ENCODE peak calls at places on chromosomes 12 and 14, in nine cellular contexts. U is A549, M is stomach, F is suprapubic skin, X is ovary, L is transverse colon, G is K562, H is HepG2, I is tibial nerve. K is an unnamed sample.

GRCh38 chr12:117073611-117074010 is 25.6 kb downstream of the TESC start:
- DNase-seq in L (no peak), M (no peak), X (peak; percentile 33), U (no peak), F (no peak), G (no peak), I (no peak), H (no peak), K (no peak)

GRCh38 chr12:5123921-5124320 is 80.2 kb downstream of the KCNA5 start:
- DNase-seq in G (no peak), U (no peak), H (no peak), F (no peak), I (no peak), M (no peak), L (no peak), X (no peak), K (no peak)

GRCh38 chr12:2679816-2680675 is 114.7 kb upstream of the FKBP4 start:
- DNase-seq in F (peak; percentile 52), U (no peak), H (no peak), I (no peak), G (no peak), X (no peak), M (no peak), L (no peak), K (no peak)

GRCh38 chr12:100576311-100577036 is 3.0 kb downstream of the GAS2L3 start:
- DNase-seq in X (no peak), U (peak; percentile 28), H (no peak), L (no peak), M (no peak), F (no peak), I (no peak), G (no peak), K (no peak)

GRCh38 chr12:117789195-117789912 is 179.4 kb downstream of the KSR2 start:
- DNase-seq in U (no peak), M (no peak), I (no peak), X (no peak), H (no peak), G (no peak), L (no peak), F (no peak), K (no peak)

GRCh38 chr14:26191666-26192065 is 406.2 kb downstream of the NOVA1 start:
- DNase-seq in L (no peak), I (no peak), M (no peak), H (no peak), X (no peak), U (no peak), F (no peak), G (no peak), K (no peak)

GRCh38 chr12:89353188-89353822 is 1.0 kb upstream of the DUSP6 start:
- DNase-seq in F (peak; percentile 85), U (peak; percentile 84), L (peak; percentile 79), M (peak; percentile 73), I (peak; percentile 33), G (no peak), X (peak; percentile 37), H (peak; percentile 89), K (peak; percentile 94)

GRCh38 chr14:24481622-24482324 is 26.3 kb downstream of the CMA1 start:
- DNase-seq in H (peak; percentile 97), I (no peak), F (no peak), L (peak; percentile 56), M (peak; percentile 27), X (no peak), U (peak; percentile 80), G (peak; percentile 73), K (peak; percentile 77)

GRCh38 chr14:53545217-53545616 is 392.1 kb upstream of the DDHD1 start:
- DNase-seq in L (no peak), M (no peak), U (no peak), X (no peak), F (no peak), I (no peak), G (no peak), H (no peak), K (no peak)

GRCh38 chr12:27814851-27815591 is 35.0 kb upstream of the MANSC4 start:
- DNase-seq in G (no peak), X (no peak), U (no peak), F (no peak), M (no peak), I (no peak), H (no peak), L (no peak), K (no peak)

GRCh38 chr12:121057794-121058193 is 18.7 kb upstream of the OASL start:
- DNase-seq in M (no peak), G (no peak), F (no peak), X (no peak), L (no peak), I (no peak), U (no peak), H (no peak), K (no peak)

GRCh38 chr14:39488600-39488999 is 56.4 kb upstream of the FBXO33 start:
- DNase-seq in X (no peak), G (no peak), H (no peak), M (no peak), U (no peak), L (no peak), F (no peak), I (no peak), K (no peak)

GRCh38 chr12:108821407-108822397 is 35.7 kb downstream of the SSH1 start:
- DNase-seq in H (no peak), L (no peak), M (no peak), G (peak; percentile 32), F (no peak), U (no peak), X (no peak), I (no peak), K (no peak)

GRCh38 chr14:105866841-105867321 is 340.5 kb downstream of the TMEM121 start:
- DNase-seq in F (peak; percentile 67), H (no peak), I (no peak), G (no peak), L (no peak), U (no peak), M (peak; percentile 15), X (peak; percentile 5), K (no peak)

GRCh38 chr12:112900298-112901145 is 6.2 kb upstream of the OAS1 start:
- DNase-seq in F (no peak), G (peak; percentile 68), X (no peak), H (peak; percentile 46), I (peak; percentile 48), L (peak; percentile 53), M (peak; percentile 53), U (peak; percentile 61), K (peak; percentile 50)

GRCh38 chr12:127355061-127355820 is 911.7 kb upstream of the TMEM132C start:
- DNase-seq in U (peak; percentile 21), M (no peak), L (no peak), F (no peak), X (no peak), G (peak; percentile 46), I (no peak), H (no peak), K (peak; percentile 32)

GRCh38 chr14:68789798-68790655 is 2.8 kb downstream of the ZFP36L1 start:
- DNase-seq in G (no peak), U (no peak), M (peak; percentile 40), I (no peak), H (no peak), F (no peak), L (peak; percentile 33), X (peak; percentile 38), K (no peak)

GRCh38 chr14:30114051-30114450 is 186.4 kb upstream of the PRKD1 start:
- DNase-seq in H (no peak), G (no peak), L (no peak), I (no peak), U (no peak), X (no peak), F (no peak), M (no peak), K (no peak)

GRCh38 chr14:30108975-30109700 is 181.5 kb upstream of the PRKD1 start:
- DNase-seq in H (no peak), U (no peak), M (no peak), I (no peak), G (no peak), X (no peak), F (no peak), L (no peak), K (no peak)
- TF ChIP-seq EP300 in H (no peak), U (no peak), M (no peak), I (no peak), G (no peak), X (no peak), F (no peak), L (no peak), K (no peak)

DNA sequence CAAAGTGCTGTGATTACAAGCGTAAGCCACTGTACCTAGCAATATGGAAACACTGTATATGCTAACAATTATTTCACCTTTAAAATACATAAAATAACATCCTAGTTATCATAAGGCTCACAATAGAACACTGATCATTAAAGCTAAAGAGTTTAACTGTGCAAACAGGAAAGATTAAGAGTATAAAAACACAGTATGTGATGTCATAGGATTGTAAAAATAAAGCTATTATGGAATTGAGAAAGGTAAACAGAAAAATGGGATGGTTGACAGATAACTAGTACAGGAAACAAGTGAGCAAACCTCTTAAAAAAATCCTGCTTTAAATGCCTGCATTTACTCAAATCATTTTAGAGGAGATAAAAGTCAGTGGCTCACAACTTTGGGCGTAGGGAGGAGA is 10.8 kb upstream of the IPO8 start:
- DNase-seq in U (no peak), G (no peak), H (no peak), M (no peak), I (no peak), L (no peak), X (no peak), F (no peak), K (no peak)
- TF ChIP-seq EP300 in U (no peak), G (no peak), H (no peak), M (no peak), I (no peak), L (no peak), X (no peak), F (no peak), K (no peak)

DNA sequence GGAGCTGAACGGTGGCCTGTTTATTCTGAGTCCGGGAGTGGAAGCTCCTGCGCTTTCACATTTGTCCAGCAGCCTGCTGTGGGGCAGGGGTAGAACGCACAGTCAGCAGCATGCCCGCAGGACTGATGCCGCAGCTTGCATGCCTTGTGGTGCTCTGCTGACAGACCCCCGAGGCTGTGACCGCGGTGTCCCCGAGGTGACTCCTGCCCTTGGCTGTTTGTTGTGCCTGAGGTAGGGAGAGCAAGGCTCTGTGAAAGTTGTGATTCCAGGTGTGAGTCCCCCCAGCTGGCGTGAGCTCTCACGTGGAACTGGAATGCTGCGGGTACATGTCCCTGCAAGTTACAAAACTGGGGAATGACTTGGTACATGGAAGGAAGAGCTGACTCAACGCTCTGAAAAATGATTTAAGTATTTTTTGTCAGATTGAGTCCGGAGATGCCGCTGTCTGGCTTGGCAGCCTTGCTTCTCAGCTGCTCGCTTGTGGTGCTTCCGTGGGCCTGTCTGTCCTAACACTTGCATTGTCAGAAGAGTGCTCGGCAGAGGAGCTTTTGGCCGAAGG is 18.1 kb downstream of the MLXIP start:
- DNase-seq in U (no peak), F (no peak), G (no peak), M (peak; percentile 34), H (no peak), L (peak; percentile 17), I (no peak), X (no peak), K (no peak)
- TF ChIP-seq EP300 in U (no peak), F (no peak), G (no peak), M (no peak), H (no peak), L (no peak), I (no peak), X (no peak), K (no peak)

DNA sequence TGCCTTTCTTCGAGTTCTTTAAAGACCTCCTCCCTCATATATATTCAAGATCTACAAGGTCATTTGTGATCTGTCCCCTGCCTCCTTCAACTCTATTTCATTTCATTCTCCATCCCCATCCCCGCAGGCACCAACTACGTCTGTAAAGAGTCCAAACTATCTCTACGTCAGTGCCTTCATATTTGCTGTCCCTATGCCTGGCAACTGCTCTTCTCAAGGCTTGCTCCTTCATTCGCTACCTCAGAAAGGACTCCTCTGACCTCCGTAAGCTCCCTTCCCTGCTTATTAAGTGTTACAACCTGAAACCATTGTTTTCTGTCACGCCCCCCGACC is 650 bp downstream of the LLPH start:
- DNase-seq in L (no peak), X (no peak), F (no peak), H (no peak), I (no peak), M (no peak), U (peak; percentile 20), G (no peak), K (peak; percentile 20)
- TF ChIP-seq EP300 in L (no peak), X (no peak), F (no peak), H (no peak), I (no peak), M (no peak), U (no peak), G (no peak), K (no peak)